ENCODE peak calls at places on chromosomes 16 and 17, in four cellular contexts. B is aorta, P is tibial artery, D is cardiac muscle cell. G is an unnamed sample.

GRCh38 chr17:42183741-42184711 is 1.2 kb downstream of the HCRT start:
- DNase-seq in D (peak; percentile 88), B (peak; percentile 88), P (peak; percentile 86), G (peak; percentile 84)

GRCh38 chr17:35732806-35733136 is 1.3 kb downstream of the RASL10B start:
- DNase-seq in B (no peak), D (no peak), P (no peak), G (no peak)

GRCh38 chr17:15436399-15437369 is 30.7 kb downstream of the CDRT4 start:
- DNase-seq in D (no peak), B (peak; percentile 56), P (peak; percentile 70), G (peak; percentile 39)

GRCh38 chr17:29209073-29209472 is 28.9 kb upstream of the MYO18A start:
- DNase-seq in P (no peak), D (no peak), B (no peak), G (no peak)

GRCh38 chr16:59478806-59479205 is 744.7 kb upstream of the GOT2 start:
- DNase-seq in B (no peak), P (no peak), D (no peak), G (no peak)

GRCh38 chr16:22685162-22685830 is 128.7 kb upstream of the HS3ST2 start:
- DNase-seq in B (peak; percentile 59), D (no peak), P (peak; percentile 98), G (no peak)

GRCh38 chr16:26231647-26232046 is 539.9 kb downstream of the HS3ST4 start:
- DNase-seq in B (no peak), D (no peak), P (no peak), G (no peak)

GRCh38 chr17:1461193-1461944 is 5.3 kb upstream of the CRK start:
- DNase-seq in P (no peak), D (no peak), B (no peak), G (no peak)

GRCh38 chr17:71304498-71305158 is 816.2 kb upstream of the SOX9 start:
- DNase-seq in B (no peak), D (no peak), P (no peak), G (no peak)

GRCh38 chr16:79067600-79067999 is 532.9 kb downstream of the MAF start:
- DNase-seq in B (no peak), D (no peak), P (no peak), G (no peak)

GRCh38 chr16:1144476-1145382 is 8.2 kb upstream of the CACNA1H start:
- DNase-seq in B (no peak), D (no peak), P (no peak), G (no peak)

GRCh38 chr17:64599187-64599676 is 62.9 kb downstream of the SMURF2 start:
- DNase-seq in D (no peak), B (no peak), P (no peak), G (no peak)

GRCh38 chr17:41772586-41773189 is 13.8 kb downstream of the JUP start:
- DNase-seq in D (no peak), B (no peak), P (no peak), G (no peak)

GRCh38 chr17:38428643-38429371 is 543 bp downstream of the ARHGAP23 start:
- DNase-seq in B (peak; percentile 83), P (peak; percentile 90), D (no peak), G (peak; percentile 79)

GRCh38 chr17:19705771-19706770 is 10.3 kb downstream of the SLC47A2 start:
- DNase-seq in B (no peak), D (no peak), P (no peak), G (no peak)

GRCh38 chr17:69342896-69343644 is 16.1 kb upstream of the ABCA5 start:
- DNase-seq in B (no peak), P (no peak), D (no peak), G (no peak)

GRCh38 chr16:15966420-15967222 is 17.2 kb downstream of the ABCC1 start:
- DNase-seq in D (no peak), P (no peak), B (no peak), G (no peak)

GRCh38 chr17:73644145-73645049 is at the start of gene SDK2:
- DNase-seq in B (no peak), P (no peak), D (peak; percentile 69), G (no peak)

GRCh38 chr16:75924397-75924796 is 198.1 kb upstream of the CPHXL start:
- DNase-seq in P (no peak), D (no peak), B (no peak), G (no peak)

GRCh38 chr17:44079877-44080821 is 9.6 kb downstream of the G6PC3 start:
- DNase-seq in P (no peak), B (peak; percentile 35), D (no peak), G (no peak)

GRCh38 chr16:71894229-71894920 is 956 bp upstream of the IST1 start:
- DNase-seq in B (peak; percentile 59), P (peak; percentile 74), D (peak; percentile 50), G (no peak)

GRCh38 chr17:64024781-64025731 is 4.6 kb upstream of the ICAM2 start:
- DNase-seq in D (peak; percentile 3), P (no peak), B (no peak), G (no peak)

GRCh38 chr17:69762359-69762758 is 312.7 kb upstream of the KCNJ16 start:
- DNase-seq in B (no peak), P (no peak), D (no peak), G (no peak)

GRCh38 chr16:76639685-76640289 is 362.6 kb downstream of the CNTNAP4 start:
- DNase-seq in P (no peak), B (no peak), D (peak; percentile 19), G (no peak)

GRCh38 chr17:73640691-73641090 is 3.6 kb downstream of the SDK2 start:
- DNase-seq in P (no peak), B (no peak), D (no peak), G (no peak)

GRCh38 chr17:80949451-80950421 is 41.9 kb upstream of the CHMP6 start:
- DNase-seq in P (peak; percentile 85), B (peak; percentile 40), D (no peak), G (no peak)

GRCh38 chr16:28108590-28109247 is 45.2 kb upstream of the GSG1L start:
- DNase-seq in D (no peak), B (no peak), P (no peak), G (no peak)

GRCh38 chr17:48047113-48047740 is 932 bp upstream of the NFE2L1 start:
- DNase-seq in B (no peak), P (no peak), D (no peak), G (no peak)

GRCh38 chr17:19538095-19539039 is 4.7 kb downstream of the SLC47A1 start:
- DNase-seq in P (no peak), D (peak; percentile 49), B (no peak), G (no peak)

GRCh38 chr17:76872221-76872873 is 4.1 kb downstream of the MGAT5B start:
- DNase-seq in B (no peak), P (no peak), D (no peak), G (no peak)

DNA sequence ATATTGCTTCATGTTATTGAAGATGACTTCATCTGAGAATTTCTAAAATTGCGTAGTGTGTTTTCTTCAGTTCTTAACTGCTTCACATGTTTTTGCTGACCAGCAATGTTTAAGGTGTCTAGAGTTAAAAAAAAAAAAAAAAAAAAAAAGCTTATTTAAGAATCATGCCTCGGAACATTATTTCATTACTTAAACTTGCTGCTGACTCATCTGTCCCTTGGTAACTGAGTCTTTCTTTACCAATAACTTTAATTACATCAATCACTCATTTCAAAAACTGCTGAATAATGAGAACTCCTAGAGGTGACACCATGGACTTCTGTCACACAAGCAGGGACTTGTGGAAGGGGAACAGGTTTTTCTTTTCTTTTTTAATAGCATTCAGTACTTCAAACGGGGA is 16.2 kb downstream of the IRX5 start:
- DNase-seq in D (no peak), B (no peak), P (no peak), G (no peak)
- H3K27ac ChIP-seq in D (no peak overlapping the region), B (no peak overlapping the region), P (no peak overlapping the region), G (no peak overlapping the region)

GRCh38 chr16:86590501-86591144 is 12.3 kb downstream of the FOXL1 start:
- DNase-seq in D (no peak), P (peak; percentile 53), B (no peak), G (no peak)

GRCh38 chr16:86587487-86587886 is 9.1 kb downstream of the FOXL1 start:
- DNase-seq in B (no peak), P (no peak), D (no peak), G (no peak)

GRCh38 chr16:86594712-86595111 is 16.4 kb downstream of the FOXL1 start:
- DNase-seq in D (no peak), P (peak; percentile 47), B (no peak), G (no peak)

GRCh38 chr16:86593913-86594312 is 15.6 kb downstream of the FOXL1 start:
- DNase-seq in P (peak; percentile 39), D (no peak), B (no peak), G (no peak)

DNA sequence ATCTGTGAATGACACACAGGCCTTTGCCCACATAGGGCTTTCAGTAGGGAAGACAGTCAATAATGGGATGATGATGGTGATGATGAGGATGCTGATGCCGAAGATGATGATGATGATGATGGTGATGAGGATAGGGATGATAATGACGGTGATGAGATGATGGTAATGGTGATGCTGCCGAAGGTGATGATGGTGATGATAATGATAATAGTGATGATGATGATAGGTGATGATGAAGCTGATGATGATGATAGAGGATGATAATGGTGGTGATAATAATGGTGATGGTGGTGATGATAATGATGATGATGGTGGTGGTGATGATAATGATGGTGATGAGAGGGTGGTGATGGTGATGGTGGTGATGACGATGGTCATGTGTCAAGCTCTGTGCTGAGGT is 12.9 kb downstream of the FOXL1 start:
- DNase-seq in D (no peak), B (no peak), P (no peak), G (no peak)
- H3K27ac ChIP-seq in D (no peak overlapping the region), B (no peak overlapping the region), P (peak overlapping the region; percentile 97), G (no peak overlapping the region)

GRCh38 chr16:20203277-20203676 is 124.0 kb downstream of the GP2 start:
- DNase-seq in D (no peak), B (no peak), P (no peak), G (no peak)

GRCh38 chr16:20202747-20203146 is 124.6 kb downstream of the GP2 start:
- DNase-seq in B (no peak), P (no peak), D (no peak), G (no peak)
- H3K27ac ChIP-seq in B (no peak overlapping the region), P (no peak overlapping the region), D (no peak overlapping the region), G (no peak overlapping the region)

GRCh38 chr16:24920568-24920967 is 74.8 kb downstream of the SLC5A11 start:
- DNase-seq in P (no peak), D (no peak), B (no peak), G (no peak)
- H3K27ac ChIP-seq in P (no peak overlapping the region), D (no peak overlapping the region), B (no peak overlapping the region), G (no peak overlapping the region)